ENCODE peak calls at places on chromosomes 16 and 17, in five cellular contexts. E, X, F, L and J are unnamed samples.
A peak's percentile ranks its signal among the peaks of the same experiment; 100 is the strongest.

GRCh38 chr17:75404223-75404738 is 1.2 kb downstream of the GRB2 start:
- DNase-seq in E (peak; percentile 78), L (no peak), X (peak; percentile 56), F (peak; percentile 63), J (peak; percentile 60)

GRCh38 chr16:87780385-87780989 is 14.7 kb upstream of the KLHDC4 start:
- DNase-seq in X (no peak), E (peak; percentile 46), F (peak; percentile 71), L (no peak), J (peak; percentile 77)

GRCh38 chr17:29257756-29258155 is 11.1 kb downstream of the CRYBA1 start:
- DNase-seq in F (no peak), X (no peak), E (peak; percentile 74), L (no peak), J (no peak)

GRCh38 chr16:66616592-66616991 is 12.1 kb downstream of the CMTM3 start:
- DNase-seq in E (peak; percentile 52), F (no peak), L (no peak), X (no peak), J (no peak)

GRCh38 chr17:57864273-57864672 is 14.4 kb upstream of the MRPS23 start:
- DNase-seq in F (no peak), E (no peak), X (no peak), L (no peak), J (no peak)

GRCh38 chr17:57051886-57052342 is 33.1 kb upstream of the AKAP1 start:
- DNase-seq in L (no peak), X (peak; percentile 98), E (no peak), F (peak; percentile 98), J (peak; percentile 58)

GRCh38 chr16:88977028-88977844 is at the start of gene CBFA2T3:
- DNase-seq in F (no peak), E (no peak), X (no peak), L (no peak), J (no peak)

GRCh38 chr17:50269477-50270429 is 4.5 kb upstream of the TMEM92 start:
- DNase-seq in L (no peak), F (peak; percentile 39), X (no peak), E (peak; percentile 74), J (peak; percentile 26)

GRCh38 chr17:62678214-62678919 is 50.9 kb downstream of the MRC2 start:
- DNase-seq in F (no peak), X (no peak), E (no peak), L (no peak), J (no peak)

GRCh38 chr17:29622337-29623282 is at the start of gene CORO6:
- DNase-seq in X (peak; percentile 20), F (peak; percentile 82), E (no peak), L (no peak), J (no peak)

GRCh38 chr16:52729731-52730130 is 182.8 kb upstream of the TOX3 start:
- DNase-seq in L (no peak), F (no peak), X (no peak), E (no peak), J (no peak)

GRCh38 chr17:82338858-82339633 is 5.5 kb upstream of the SECTM1 start:
- DNase-seq in E (peak; percentile 79), F (no peak), L (no peak), X (peak; percentile 33), J (no peak)

GRCh38 chr17:15269690-15270089 is 4.6 kb upstream of the PMP22 start:
- DNase-seq in X (no peak), L (no peak), F (no peak), E (no peak), J (no peak)

GRCh38 chr16:85652431-85653221 is 36.1 kb downstream of the GINS2 start:
- DNase-seq in L (no peak), E (peak; percentile 69), F (peak; percentile 66), X (peak; percentile 40), J (peak; percentile 57)

GRCh38 chr17:57605734-57606105 is 139.4 kb downstream of the CCDC182 start:
- DNase-seq in E (no peak), L (no peak), X (peak; percentile 85), F (no peak), J (no peak)

GRCh38 chr17:80259642-80260535 is 763 bp upstream of the RNF213 start:
- DNase-seq in L (no peak), F (peak; percentile 49), X (no peak), E (peak; percentile 61), J (peak; percentile 56)

GRCh38 chr17:40466298-40466971 is 23.2 kb downstream of the IGFBP4 start:
- DNase-seq in F (no peak), L (no peak), X (no peak), E (no peak), J (no peak)

GRCh38 chr17:72158895-72159885 is 38.4 kb downstream of the SOX9 start:
- DNase-seq in E (peak; percentile 88), L (no peak), X (no peak), F (no peak), J (no peak)

GRCh38 chr17:14337596-14338079 is 36.8 kb downstream of the HS3ST3B1 start:
- DNase-seq in F (no peak), X (no peak), L (no peak), E (no peak), J (no peak)

GRCh38 chr17:76643553-76644148 is at the start of gene ST6GALNAC1:
- DNase-seq in F (no peak), L (no peak), X (no peak), E (peak; percentile 2), J (no peak)

GRCh38 chr17:47368262-47368661 is 44.5 kb downstream of the EFCAB13 start:
- DNase-seq in E (no peak), X (peak; percentile 8), L (no peak), F (no peak), J (no peak)

GRCh38 chr17:34672176-34672785 is 92.9 kb downstream of the TMEM132E start:
- DNase-seq in E (no peak), X (no peak), F (no peak), L (no peak), J (no peak)

GRCh38 chr17:57132663-57133062 is 47.6 kb downstream of the AKAP1 start:
- DNase-seq in F (no peak), L (no peak), E (no peak), X (no peak), J (no peak)

GRCh38 chr16:59878479-59878878 is 1144.4 kb upstream of the GOT2 start:
- DNase-seq in F (no peak), L (no peak), X (peak; percentile 3), E (no peak), J (no peak)

GRCh38 chr17:50518265-50519023 is 10.2 kb downstream of the MYCBPAP start:
- DNase-seq in X (no peak), L (no peak), E (peak; percentile 55), F (no peak), J (no peak)

GRCh38 chr16:75860654-75861053 is 134.4 kb upstream of the CPHXL start:
- DNase-seq in X (peak; percentile 33), F (no peak), L (no peak), E (peak; percentile 7), J (peak; percentile 83)

GRCh38 chr16:46947900-46948547 is 25.4 kb downstream of the DNAJA2 start:
- DNase-seq in L (no peak), E (peak; percentile 34), X (peak; percentile 35), F (peak; percentile 2), J (no peak)

GRCh38 chr17:33667052-33667509 is 374.0 kb upstream of the ASIC2 start:
- DNase-seq in X (no peak), L (no peak), F (no peak), E (no peak), J (no peak)